ENCODE peak calls at places on chromosomes 6 and 20, in five cellular contexts. U is tibial nerve, C is PC-3, F is uterus, T is Panc1. Q is an unnamed sample.

GRCh38 chr6:137395316-137395715 is 98.9 kb downstream of the OLIG3 start:
- DNase-seq in C (no peak), F (no peak), T (no peak), U (no peak), Q (no peak)

GRCh38 chr20:571754-572331 is 28.3 kb upstream of the CSNK2A1 start:
- DNase-seq in U (peak), C (peak), T (no peak), F (peak), Q (peak)

GRCh38 chr6:22557007-22557406 is 12.4 kb upstream of the HDGFL1 start:
- DNase-seq in U (no peak), T (no peak), C (no peak), F (no peak), Q (no peak)

GRCh38 chr6:105616521-105616920 is 213.6 kb upstream of the PREP start:
- DNase-seq in F (no peak), U (no peak), C (peak), T (no peak), Q (peak)

GRCh38 chr6:139161169-139161568 is 26.3 kb downstream of the HECA start:
- DNase-seq in T (no peak), U (no peak), C (no peak), F (no peak), Q (peak)

GRCh38 chr20:2295286-2295685 is 515 bp upstream of the TGM3 start:
- DNase-seq in T (no peak), F (no peak), U (no peak), C (no peak), Q (no peak)

GRCh38 chr20:5135363-5136012 is 8.7 kb downstream of the CDS2 start:
- DNase-seq in T (no peak), U (no peak), C (no peak), F (no peak), Q (no peak)

GRCh38 chr6:158285321-158285960 is 26.8 kb upstream of the TULP4 start:
- DNase-seq in T (no peak), F (no peak), C (no peak), U (no peak), Q (peak)

GRCh38 chr6:158017621-158018369 is 36.1 kb downstream of the SYNJ2 start:
- DNase-seq in U (no peak), T (no peak), C (no peak), F (no peak), Q (no peak)

GRCh38 chr6:32092760-32093497 is 16.2 kb downstream of the TNXB start:
- DNase-seq in F (peak), C (no peak), U (no peak), T (no peak), Q (peak)

GRCh38 chr6:73854998-73855718 is 159.2 kb downstream of the CD109 start:
- DNase-seq in T (no peak), F (peak), U (no peak), C (peak), Q (peak)

GRCh38 chr6:119066426-119067001 is 11.9 kb downstream of the FAM184A start:
- DNase-seq in T (no peak), C (no peak), F (no peak), U (no peak), Q (no peak)

GRCh38 chr6:56364482-56365313 is 117.3 kb upstream of the COL21A1 start:
- DNase-seq in U (no peak), C (peak), F (no peak), T (no peak), Q (peak)

GRCh38 chr6:164396071-164397047 is 913.0 kb downstream of the C6orf118 start:
- DNase-seq in C (no peak), T (no peak), F (no peak), U (no peak), Q (peak)
- H3K27ac ChIP-seq in C (no peak), T (no peak), F (no peak), U (peak), Q (no peak)

GRCh38 chr6:2763876-2764540 is 1.2 kb upstream of the WRNIP1 start:
- DNase-seq in T (no peak), U (no peak), F (no peak), C (no peak), Q (no peak)
- H3K4me3 ChIP-seq in T (peak), U (peak), F (peak), C (peak), Q (peak)

GRCh38 chr20:44552039-44552438 is 30.2 kb upstream of the SERINC3 start:
- DNase-seq in U (no peak), C (no peak), F (no peak), T (no peak), Q (no peak)
- H3K27ac ChIP-seq in U (no peak), C (no peak), F (peak), T (peak), Q (peak)

GRCh38 chr6:36343109-36343508 is 6.4 kb upstream of the BNIP5 start:
- DNase-seq in C (no peak), T (no peak), F (no peak), U (no peak), Q (no peak)

GRCh38 chr6:36339156-36339555 is 2.5 kb upstream of the BNIP5 start:
- DNase-seq in C (no peak), F (no peak), T (no peak), U (no peak), Q (no peak)

GRCh38 chr6:36337814-36338213 is 1.1 kb upstream of the BNIP5 start:
- DNase-seq in U (no peak), C (no peak), T (no peak), F (no peak), Q (no peak)

GRCh38 chr6:36340671-36341454 is 4.2 kb upstream of the BNIP5 start:
- DNase-seq in T (peak), U (peak), C (peak), F (peak), Q (peak)

GRCh38 chr6:36340341-36340670 is 3.6 kb upstream of the BNIP5 start:
- DNase-seq in T (no peak), U (no peak), C (no peak), F (no peak), Q (no peak)
- H3K4me3 ChIP-seq in T (peak), U (no peak), C (no peak), F (no peak), Q (no peak)